ENCODE peak calls at places on chromosomes 3 and 15, in four cellular contexts. M is M059J, T is body of pancreas, Z is neural crest cell. B is an unnamed sample.

GRCh38 chr3:120180731-120181412 is 86.6 kb upstream of the GSK3B start:
- DNase-seq in T (no peak), Z (no peak), M (no peak), B (peak; percentile 95)

GRCh38 chr3:149352556-149352955 is 19.1 kb upstream of the TM4SF18 start:
- DNase-seq in Z (peak; percentile 24), M (peak; percentile 80), T (peak; percentile 73), B (no peak)

GRCh38 chr15:31560643-31561042 is 234.0 kb downstream of the KLF13 start:
- DNase-seq in T (no peak), M (no peak), Z (no peak), B (no peak)

GRCh38 chr3:42023380-42023779 is 61.5 kb upstream of the ULK4 start:
- DNase-seq in Z (no peak), M (no peak), T (no peak), B (no peak)

GRCh38 chr15:69511015-69511414 is 58.4 kb downstream of the RPLP1 start:
- DNase-seq in T (no peak), Z (no peak), M (no peak), B (no peak)

GRCh38 chr3:52227117-52227516 is 1.7 kb upstream of the TLR9 start:
- DNase-seq in Z (no peak), M (no peak), T (no peak), B (no peak)

GRCh38 chr3:13077431-13078157 is 4.4 kb upstream of the IQSEC1 start:
- DNase-seq in T (peak; percentile 74), Z (no peak), M (no peak), B (no peak)

GRCh38 chr3:17141699-17142098 is 256.9 kb downstream of the PLCL2 start:
- DNase-seq in T (no peak), Z (no peak), M (no peak), B (no peak)

GRCh38 chr3:126524429-126524988 is 554 bp downstream of the CHST13 start:
- DNase-seq in M (no peak), T (no peak), Z (no peak), B (no peak)

GRCh38 chr3:187735837-187736236 is 9.4 kb downstream of the BCL6 start:
- DNase-seq in T (no peak), Z (no peak), M (peak; percentile 31), B (no peak)

GRCh38 chr3:189773056-189773455 is 141.9 kb downstream of the TP63 start:
- DNase-seq in Z (no peak), M (peak; percentile 95), T (no peak), B (no peak)

GRCh38 chr15:70777156-70777926 is 14.0 kb upstream of the UACA start:
- DNase-seq in Z (no peak), M (peak; percentile 73), T (no peak), B (no peak)

GRCh38 chr15:48112242-48112641 is 8.5 kb upstream of the SLC24A5 start:
- DNase-seq in M (peak; percentile 45), T (peak; percentile 28), Z (no peak), B (no peak)

GRCh38 chr15:22979069-22979698 is 984 bp downstream of the CYFIP1 start:
- DNase-seq in T (peak; percentile 67), Z (peak; percentile 50), M (peak; percentile 49), B (no peak)

GRCh38 chr3:160486459-160486869 is 36.9 kb upstream of the TRIM59 start:
- DNase-seq in T (no peak), Z (no peak), M (peak; percentile 64), B (no peak)

GRCh38 chr3:127172670-127173515 is 20.0 kb upstream of the PRR23E start:
- DNase-seq in M (peak; percentile 75), Z (no peak), T (no peak), B (peak; percentile 58)

GRCh38 chr3:195150194-195151118 is 120.5 kb downstream of the XXYLT1 start:
- DNase-seq in M (no peak), Z (peak; percentile 3), T (peak; percentile 68), B (no peak)

GRCh38 chr3:99532246-99532645 is 106.1 kb upstream of the COL8A1 start:
- DNase-seq in Z (peak; percentile 12), M (peak; percentile 86), T (peak; percentile 11), B (no peak)

GRCh38 chr3:153958635-153959320 is 162.4 kb upstream of the ARHGEF26 start:
- DNase-seq in M (peak; percentile 20), T (no peak), Z (no peak), B (no peak)

GRCh38 chr3:123130079-123130726 is 63.4 kb downstream of the PDIA5 start:
- DNase-seq in Z (no peak), M (no peak), T (no peak), B (no peak)

GRCh38 chr15:33587773-33588172 is 277.0 kb downstream of the RYR3 start:
- DNase-seq in M (no peak), Z (no peak), T (no peak), B (no peak)

GRCh38 chr3:192010490-192010889 is 549.5 kb downstream of the PYDC2 start:
- DNase-seq in Z (no peak), T (no peak), M (no peak), B (no peak)

GRCh38 chr3:10702961-10703740 is 112.9 kb upstream of the SLC6A11 start:
- DNase-seq in M (no peak), Z (peak; percentile 68), T (no peak), B (no peak)

GRCh38 chr15:78629031-78629715 is 8.4 kb upstream of the CHRNA3 start:
- DNase-seq in M (no peak), T (no peak), Z (no peak), B (no peak)

GRCh38 chr3:195075199-195075940 is 195.6 kb downstream of the XXYLT1 start:
- DNase-seq in T (peak; percentile 2), Z (no peak), M (peak; percentile 18), B (no peak)

GRCh38 chr3:56811545-56812202 is 9.9 kb upstream of the ARHGEF3 start:
- DNase-seq in T (no peak), Z (no peak), M (no peak), B (no peak)

GRCh38 chr3:197880361-197881339 is 69.3 kb upstream of the RPL35A start:
- DNase-seq in M (no peak), T (no peak), Z (no peak), B (no peak)

GRCh38 chr3:45737222-45737621 is 48.0 kb downstream of the SACM1L start:
- DNase-seq in M (no peak), T (no peak), Z (no peak), B (no peak)

GRCh38 chr3:195916291-195916690 is 7.9 kb upstream of the TNK2 start:
- DNase-seq in T (no peak), M (no peak), Z (no peak), B (no peak)

GRCh38 chr3:47001731-47002489 is 22.4 kb downstream of the NBEAL2 start:
- DNase-seq in Z (no peak), M (no peak), T (no peak), B (no peak)

GRCh38 chr15:74132681-74133070 is 2.3 kb downstream of the ISLR2 start:
- DNase-seq in Z (no peak), T (no peak), M (no peak), B (no peak)

GRCh38 chr15:56918907-56919707 is 663 bp downstream of the TCF12 start:
- DNase-seq in M (peak; percentile 67), Z (peak; percentile 53), T (peak; percentile 62), B (no peak)

GRCh38 chr3:53109190-53109589 is 21.0 kb downstream of the RFT1 start:
- DNase-seq in T (no peak), Z (no peak), M (peak; percentile 94), B (no peak)

GRCh38 chr3:128281461-128282367 is 128.4 kb downstream of the EEFSEC start:
- DNase-seq in Z (no peak), T (no peak), M (no peak), B (peak; percentile 89)

GRCh38 chr3:17469520-17469919 is 272.9 kb downstream of the TBC1D5 start:
- DNase-seq in T (no peak), M (peak; percentile 47), Z (no peak), B (no peak)

GRCh38 chr15:81336568-81336967 is 12.6 kb upstream of the STARD5 start:
- DNase-seq in Z (no peak), T (no peak), M (peak; percentile 29), B (no peak)